ENCODE peak calls at places on chromosomes 7 and 10, in six cellular contexts. E, Q, S, J, K and A are unnamed samples.

GRCh38 chr10:126702181-126702580 is 31.7 kb upstream of the C10orf90 start:
- DNase-seq in S (no peak), J (no peak), E (no peak), Q (no peak), K (no peak), A (no peak)

GRCh38 chr10:21263266-21263803 is 262.1 kb downstream of the SKIDA1 start:
- DNase-seq in E (no peak), K (no peak), J (no peak), Q (no peak), S (no peak), A (no peak)

GRCh38 chr7:22542669-22543068 is 42.7 kb upstream of the STEAP1B start:
- DNase-seq in E (no peak), S (no peak), Q (no peak), J (no peak), K (no peak), A (no peak)

GRCh38 chr7:155533827-155534690 is 12.3 kb downstream of the CNPY1 start:
- DNase-seq in Q (peak), K (no peak), S (no peak), J (peak), E (peak), A (peak)

GRCh38 chr7:64875658-64876406 is 27.2 kb upstream of the ZNF273 start:
- DNase-seq in E (no peak), S (no peak), Q (no peak), J (no peak), K (no peak), A (peak)

GRCh38 chr10:133391249-133391635 is 2.7 kb upstream of the MTG1 start:
- DNase-seq in J (no peak), Q (no peak), S (no peak), K (no peak), E (no peak), A (peak)

GRCh38 chr10:76763360-76763759 is 874.2 kb downstream of the KCNMA1 start:
- DNase-seq in S (no peak), E (no peak), K (no peak), J (no peak), Q (no peak), A (no peak)

GRCh38 chr10:100970076-100970913 is 991 bp downstream of the SEMA4G start:
- DNase-seq in J (no peak), S (no peak), K (no peak), Q (no peak), E (no peak), A (peak)

GRCh38 chr7:104814126-104814525 is 199.9 kb upstream of the KMT2E start:
- DNase-seq in J (no peak), Q (no peak), K (no peak), E (no peak), S (no peak), A (no peak)

GRCh38 chr10:36880898-36881297 is 244.5 kb upstream of the ANKRD30A start:
- DNase-seq in K (peak), J (no peak), Q (no peak), S (no peak), E (no peak), A (no peak)

GRCh38 chr7:7118822-7119221 is 63.5 kb upstream of the C1GALT1 start:
- DNase-seq in J (no peak), Q (no peak), K (no peak), E (no peak), S (no peak), A (no peak)

GRCh38 chr7:148747274-148747673 is 48.6 kb downstream of the CUL1 start:
- DNase-seq in E (no peak), K (peak), Q (no peak), J (peak), S (no peak), A (no peak)